ENCODE peak calls at places on chromosomes 13 and 19, in six cellular contexts. F is CD4-positive, CD25-positive, alpha-beta regulatory T cell; B is transverse colon; K is colonic mucosa; W is cardiac muscle cell; Y is mesenchymal stem cell. L is an unnamed sample.

GRCh38 chr13:109666656-109667448 is 119.5 kb downstream of the IRS2 start:
- DNase-seq in Y (peak; percentile 50), F (no peak), W (no peak), K (no peak), B (no peak), L (peak; percentile 67)

GRCh38 chr13:39107484-39108040 is 69.3 kb downstream of the NHLRC3 start:
- DNase-seq in W (no peak), F (no peak), K (no peak), B (no peak), Y (no peak), L (no peak)

GRCh38 chr13:39051157-39051556 is 12.9 kb downstream of the NHLRC3 start:
- DNase-seq in F (no peak), K (no peak), Y (peak; percentile 60), B (no peak), W (peak; percentile 64), L (peak; percentile 5)

GRCh38 chr13:51674276-51674675 is 90.0 kb downstream of the WDFY2 start:
- DNase-seq in W (no peak), K (peak; percentile 27), Y (no peak), F (no peak), B (peak; percentile 53), L (no peak)

GRCh38 chr19:35742121-35742724 is at the start of gene IGFLR1:
- DNase-seq in K (peak; percentile 53), W (no peak), F (peak; percentile 46), B (peak; percentile 67), Y (no peak), L (no peak)

GRCh38 chr19:1245884-1246816 is 2.2 kb upstream of the MIDN start:
- DNase-seq in F (no peak), K (peak; percentile 78), Y (no peak), B (peak; percentile 88), W (peak; percentile 59), L (no peak)

GRCh38 chr19:52138614-52139290 is 986 bp downstream of the ZNF616 start:
- DNase-seq in W (peak; percentile 65), Y (peak; percentile 37), K (peak; percentile 34), B (peak; percentile 25), F (no peak), L (no peak)

GRCh38 chr13:93716623-93717022 is 490.0 kb downstream of the GPC6 start:
- DNase-seq in Y (no peak), K (no peak), B (no peak), F (no peak), W (no peak), L (no peak)

GRCh38 chr19:38388310-38389100 is at the start of gene SPRED3:
- DNase-seq in B (no peak), F (no peak), K (no peak), W (peak; percentile 73), Y (no peak), L (no peak)

DNA sequence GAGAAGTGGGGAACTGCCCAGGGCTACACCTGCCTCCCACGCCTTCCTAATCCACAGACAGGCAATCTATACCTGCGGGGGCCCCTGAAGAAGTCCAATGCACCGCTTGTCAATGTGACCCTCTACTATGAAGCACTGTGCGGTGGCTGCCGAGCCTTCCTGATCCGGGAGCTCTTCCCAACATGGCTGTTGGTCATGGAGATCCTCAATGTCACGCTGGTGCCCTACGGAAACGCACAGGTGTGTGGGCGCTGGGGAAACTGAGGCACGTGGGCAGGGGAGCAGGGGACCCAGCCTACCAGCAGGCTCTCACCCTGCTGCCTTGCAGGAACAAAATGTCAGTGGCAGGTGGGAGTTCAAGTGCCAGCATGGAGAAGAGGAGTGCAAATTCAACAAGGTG is 1.4 kb downstream of the IFI30 start:
- DNase-seq in W (no peak), B (no peak), F (no peak), K (no peak), Y (no peak), L (no peak)
- H3K4me3 ChIP-seq in W (no peak overlapping the region), B (peak overlapping the region; percentile 86), F (no peak overlapping the region), K (peak overlapping the region; percentile 61), Y (peak overlapping the region; percentile 93), L (no peak overlapping the region)

DNA sequence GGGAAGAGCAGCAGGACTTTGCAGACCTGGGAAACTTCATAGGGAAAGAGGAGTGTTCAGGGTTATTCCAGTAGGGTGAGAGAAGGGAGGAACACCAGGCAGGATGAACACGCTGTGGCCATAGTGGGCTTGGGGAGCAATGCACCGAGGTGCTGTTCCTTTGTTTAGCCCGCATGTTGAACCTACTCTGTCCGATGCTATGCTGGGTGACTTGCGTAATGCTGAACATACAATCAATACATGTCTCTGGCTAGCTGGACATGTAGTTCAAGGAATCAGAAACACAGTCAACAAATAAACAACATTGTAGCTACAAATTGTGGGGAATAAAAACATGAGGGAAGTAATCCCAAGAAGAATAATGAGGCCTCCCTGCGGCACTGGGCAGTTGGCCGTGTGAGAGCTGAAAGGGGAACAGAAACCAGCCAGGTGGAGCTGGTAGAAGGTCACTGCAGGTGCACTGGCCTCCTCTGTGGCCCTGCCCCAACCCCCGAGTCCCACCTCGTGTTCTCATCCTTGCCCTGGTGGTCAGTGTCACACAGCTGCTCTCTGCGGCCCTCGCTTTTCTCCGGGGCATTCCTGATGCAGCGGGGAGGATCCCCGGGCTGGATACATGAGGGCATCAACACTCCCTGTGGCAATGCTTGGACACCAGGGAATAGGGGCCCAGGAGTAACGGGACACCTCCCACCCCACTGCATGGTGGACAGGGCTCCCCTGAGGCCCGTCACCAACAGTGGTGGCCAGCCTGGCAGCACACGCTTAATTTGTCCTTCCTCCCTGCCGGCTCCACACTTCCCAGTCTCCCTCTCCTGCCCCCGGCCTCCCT is 36.9 kb upstream of the TUBGCP3 start:
- DNase-seq in Y (no peak), B (peak; percentile 34), K (no peak), F (no peak), W (no peak), L (no peak)
- H3K27me3 ChIP-seq in Y (peaks cover 50% of the 10 kb centered on the region), B (peaks cover 8% of the 10 kb centered on the region), K (no peaks in the 10 kb centered on the region), F (peaks cover 2% of the 10 kb centered on the region), W (peaks cover 11% of the 10 kb centered on the region), L (peaks cover 70% of the 10 kb centered on the region)

GRCh38 chr19:56136362-56136761 is 4.7 kb upstream of the ZNF444 start:
- DNase-seq in B (no peak), Y (no peak), W (no peak), K (no peak), F (no peak), L (no peak)

GRCh38 chr19:56131651-56132050 is 9.4 kb upstream of the ZNF444 start:
- DNase-seq in W (no peak), B (no peak), Y (no peak), K (no peak), F (no peak), L (no peak)

GRCh38 chr19:56133858-56134654 is 7.0 kb upstream of the ZNF444 start:
- DNase-seq in W (no peak), F (no peak), B (no peak), K (peak; percentile 46), Y (no peak), L (no peak)

GRCh38 chr19:56134655-56134922 is 6.5 kb upstream of the ZNF444 start:
- DNase-seq in Y (no peak), W (no peak), K (no peak), B (no peak), F (no peak), L (no peak)

GRCh38 chr19:56132316-56132822 is 8.7 kb upstream of the ZNF444 start:
- DNase-seq in Y (no peak), F (no peak), B (no peak), W (peak; percentile 72), K (no peak), L (no peak)
- H3K4me3 ChIP-seq in Y (peak overlapping the region; percentile 14), F (no peak overlapping the region), B (no peak overlapping the region), W (no peak overlapping the region), K (no peak overlapping the region), L (no peak overlapping the region)

DNA sequence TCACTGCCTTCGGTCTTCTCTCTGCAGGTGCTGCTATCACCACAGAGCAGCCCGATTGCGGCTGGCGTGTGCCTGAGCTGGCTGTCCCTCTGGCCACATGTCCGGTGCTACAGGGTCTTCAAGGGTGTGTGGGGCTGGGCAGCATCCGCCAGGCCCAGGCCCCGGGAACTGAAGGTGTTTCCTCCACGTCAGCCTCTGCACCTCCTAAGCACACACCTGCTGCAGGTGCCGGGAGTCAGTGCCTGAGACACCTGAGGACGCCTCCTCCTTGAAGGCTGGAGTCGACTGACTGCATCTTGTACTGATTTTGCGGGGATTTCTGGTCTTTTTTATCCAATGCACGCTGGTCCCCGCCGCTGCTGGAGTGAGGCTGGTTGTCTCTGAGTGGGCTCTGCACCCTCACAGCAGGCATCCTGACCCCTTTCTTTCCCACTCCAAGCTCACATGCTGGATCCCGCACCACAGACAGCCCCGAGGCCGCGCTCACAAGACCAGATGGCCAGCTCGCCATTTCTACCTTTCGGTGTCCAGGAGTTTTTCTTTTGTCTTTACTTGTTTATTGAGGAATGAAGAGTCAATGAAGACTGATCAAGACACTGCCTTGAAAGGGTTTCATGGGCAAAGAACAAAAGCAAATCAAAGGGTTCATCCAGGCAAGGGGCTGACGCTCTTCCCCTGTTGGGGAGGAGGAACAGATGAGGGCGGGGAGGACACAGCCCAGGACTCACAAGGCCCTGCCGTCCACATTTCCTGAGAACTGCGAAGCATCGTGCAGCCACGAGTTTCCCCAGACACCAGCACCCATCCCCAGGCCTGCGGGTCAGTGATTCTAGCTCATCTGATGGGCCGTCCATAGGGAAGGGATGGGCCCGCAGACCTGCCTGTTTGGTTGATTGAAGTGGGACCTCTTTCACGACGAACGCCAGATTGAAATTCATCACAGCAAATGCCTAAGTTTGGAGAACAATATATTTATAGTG is 203.8 kb upstream of the SOX1 start:
- DNase-seq in B (no peak), Y (no peak), K (no peak), F (no peak), W (no peak), L (no peak)
- H3K27me3 ChIP-seq in B (no peaks in the 10 kb centered on the region), Y (no peaks in the 10 kb centered on the region), K (no peaks in the 10 kb centered on the region), F (no peaks in the 10 kb centered on the region), W (peaks cover 34% of the 10 kb centered on the region), L (peaks cover 40% of the 10 kb centered on the region)

DNA sequence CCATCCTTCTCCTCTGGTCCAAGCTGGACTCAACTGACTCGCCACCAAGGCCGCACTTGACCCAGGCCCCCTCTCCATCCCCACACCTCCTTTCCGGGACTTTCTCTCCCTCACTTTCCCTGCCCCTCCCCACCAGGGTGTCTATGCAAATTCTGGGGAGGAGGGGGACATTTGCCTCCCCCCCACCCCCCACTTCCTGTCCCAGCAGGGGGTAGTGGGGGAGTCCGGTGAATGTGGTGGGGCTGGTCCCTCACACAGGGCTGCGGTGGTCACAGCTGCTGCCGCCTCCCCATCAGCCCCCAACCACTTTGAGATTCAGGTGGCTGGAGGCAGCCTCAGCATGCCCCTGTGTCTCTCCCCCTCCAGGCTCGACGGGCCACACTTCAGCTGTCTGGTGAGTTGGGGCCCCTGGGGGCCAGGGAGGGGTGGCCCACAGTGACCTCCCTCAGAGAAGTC is 870 bp downstream of the SPIB start:
- DNase-seq in K (no peak), F (no peak), Y (no peak), B (no peak), W (no peak), L (no peak)
- H3K4me3 ChIP-seq in K (peak overlapping the region; percentile 15), F (no peak overlapping the region), Y (no peak overlapping the region), B (peak overlapping the region; percentile 22), W (no peak overlapping the region), L (no peak overlapping the region)

DNA sequence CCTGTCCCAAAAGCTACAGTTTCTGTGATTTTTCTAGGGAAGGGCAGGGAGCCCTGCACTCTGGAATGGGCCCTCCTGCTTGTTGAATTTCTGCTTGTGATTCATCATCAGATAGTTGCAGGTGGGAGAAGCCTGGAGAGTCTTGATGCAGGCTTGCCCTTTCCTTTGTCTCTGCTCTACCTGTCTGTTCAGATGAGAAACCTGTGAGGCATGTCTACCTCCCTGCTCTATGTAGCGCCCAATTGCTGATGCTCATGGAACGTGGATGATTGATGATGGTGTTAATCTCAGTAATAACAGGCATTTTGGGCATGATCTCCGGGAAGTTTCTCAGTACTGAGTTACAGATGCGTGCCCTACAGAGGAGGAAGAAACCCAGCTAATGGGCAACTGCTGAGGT is 10.9 kb upstream of the CBY2 start:
- DNase-seq in B (no peak), Y (no peak), K (no peak), F (no peak), W (no peak), L (no peak)
- H3K27me3 ChIP-seq in B (no peaks in the 10 kb centered on the region), Y (peaks cover 72% of the 10 kb centered on the region), K (no peaks in the 10 kb centered on the region), F (no peaks in the 10 kb centered on the region), W (no peaks in the 10 kb centered on the region), L (no peaks in the 10 kb centered on the region)